ENCODE peak calls at places on chromosomes 11 and 22, in four cellular contexts. W, B, G and N are unnamed samples. For H3K4me1, the result is how much of the 10 kb centered on the place peaks cover.

GRCh38 chr22:39080052-39080762 is 3.1 kb downstream of the APOBEC3G start:
- DNase-seq in W (no peak), B (no peak), G (no peak), N (no peak)

GRCh38 chr11:94376841-94377240 is 24.4 kb downstream of the GPR83 start:
- DNase-seq in W (no peak), B (no peak), G (no peak), N (no peak)

GRCh38 chr11:32012066-32012465 is 78.8 kb upstream of the RCN1 start:
- DNase-seq in W (no peak), B (no peak), G (no peak), N (no peak)

GRCh38 chr22:20568502-20569058 is 61.2 kb downstream of the MED15 start:
- DNase-seq in W (no peak), B (no peak), G (no peak), N (no peak)

GRCh38 chr11:86588566-86589090 is 83.8 kb downstream of the ME3 start:
- DNase-seq in W (no peak), B (no peak), G (no peak), N (no peak)

GRCh38 chr11:2513441-2513840 is 68.6 kb downstream of the KCNQ1 start:
- DNase-seq in W (no peak), B (no peak), G (no peak), N (no peak)

GRCh38 chr22:40326905-40327735 is 19.2 kb upstream of the ADSL start:
- DNase-seq in W (no peak), B (no peak), G (no peak), N (no peak)

GRCh38 chr11:35166369-35167360 is 27.7 kb downstream of the CD44 start:
- DNase-seq in W (no peak), B (no peak), G (no peak), N (no peak)

GRCh38 chr11:18721576-18722292 is 4.3 kb downstream of the IGSF22 start:
- DNase-seq in W (no peak), B (no peak), G (no peak), N (peak)

GRCh38 chr11:71500601-71501021 is 26.5 kb upstream of the KRTAP5-7 start:
- DNase-seq in W (no peak), B (no peak), G (no peak), N (no peak)

GRCh38 chr11:74474316-74474715 is 7.0 kb upstream of the KCNE3 start:
- DNase-seq in W (no peak), B (no peak), G (no peak), N (no peak)

GRCh38 chr11:15106201-15106965 is 8.3 kb upstream of the INSC start:
- DNase-seq in W (no peak), B (no peak), G (no peak), N (no peak)

GRCh38 chr11:132060546-132060945 is 690.1 kb downstream of the NTM start:
- DNase-seq in W (no peak), B (no peak), G (no peak), N (no peak)
- H3K4me1 ChIP-seq in W (under half), B (under half), G (under half), N (under half)

DNA sequence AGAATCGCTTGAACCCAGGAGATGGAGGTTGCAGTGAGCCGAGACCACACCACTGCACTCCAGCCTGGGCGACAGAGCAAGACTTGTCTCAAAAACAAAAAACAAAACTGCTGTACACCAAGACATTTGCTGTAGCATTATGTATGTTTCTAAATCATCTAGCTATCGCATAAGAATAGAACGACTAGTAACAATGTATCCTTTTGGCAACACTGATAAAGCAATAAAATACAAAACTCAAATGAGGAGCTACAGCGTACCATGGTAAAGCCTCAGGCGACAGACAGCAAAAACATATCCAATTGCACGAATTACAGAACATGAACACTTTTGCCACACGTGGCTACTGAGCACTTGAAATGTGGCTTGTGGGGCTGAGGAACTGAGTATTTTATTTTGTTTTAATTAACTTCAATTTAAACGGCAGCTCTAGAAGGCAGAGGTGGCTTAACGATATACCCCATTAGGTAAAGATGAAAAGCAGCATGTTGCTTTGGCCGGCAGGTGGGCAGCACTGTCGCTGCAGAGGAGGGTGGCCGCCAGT is 2.3 kb downstream of the TUBGCP6 start:
- DNase-seq in W (no peak), B (no peak), G (no peak), N (no peak)
- TF ChIP-seq YY1 in W (no peak), B (no peak), G (no peak), N (no peak)

GRCh38 chr22:45460288-45461109 is 42.2 kb upstream of the FBLN1 start:
- DNase-seq in W (no peak), B (no peak), G (no peak), N (no peak)
- TF ChIP-seq SUZ12 in W (no peak), B (no peak), G (no peak), N (no peak)

GRCh38 chr11:66979336-66979980 is 4.4 kb downstream of the C11orf86 start:
- DNase-seq in W (no peak), B (no peak), G (no peak), N (no peak)
- H3K4me1 ChIP-seq in W (under half), B (under half), G (under half), N (under half)

DNA sequence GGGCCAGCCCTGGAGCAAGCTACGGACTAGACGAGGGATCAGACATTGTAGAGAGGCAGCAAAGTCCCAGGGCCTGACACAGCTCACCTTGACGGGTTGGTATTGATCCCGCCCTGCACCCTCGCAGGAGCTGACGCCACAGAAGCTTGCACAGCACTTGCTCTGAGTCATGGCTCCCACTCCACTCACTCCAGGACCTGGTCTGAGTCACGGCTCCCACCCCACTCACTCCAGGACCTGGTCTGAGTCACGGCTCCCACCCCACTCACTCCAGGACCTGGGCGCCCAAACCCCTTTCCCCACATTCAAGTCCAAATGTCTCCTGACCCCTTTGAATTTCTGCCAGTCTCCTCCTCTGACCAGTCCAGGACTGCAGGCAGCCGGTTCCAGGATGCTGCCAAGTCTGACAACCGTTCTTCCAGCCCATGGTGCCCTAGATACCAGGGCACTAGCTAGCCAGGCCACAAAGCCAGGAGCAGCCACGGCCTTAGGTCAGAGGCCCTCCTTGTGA is 6.0 kb upstream of the PNPLA5 start:
- DNase-seq in W (no peak), B (no peak), G (no peak), N (no peak)
- TF ChIP-seq YY1 in W (no peak), B (no peak), G (no peak), N (no peak)

DNA sequence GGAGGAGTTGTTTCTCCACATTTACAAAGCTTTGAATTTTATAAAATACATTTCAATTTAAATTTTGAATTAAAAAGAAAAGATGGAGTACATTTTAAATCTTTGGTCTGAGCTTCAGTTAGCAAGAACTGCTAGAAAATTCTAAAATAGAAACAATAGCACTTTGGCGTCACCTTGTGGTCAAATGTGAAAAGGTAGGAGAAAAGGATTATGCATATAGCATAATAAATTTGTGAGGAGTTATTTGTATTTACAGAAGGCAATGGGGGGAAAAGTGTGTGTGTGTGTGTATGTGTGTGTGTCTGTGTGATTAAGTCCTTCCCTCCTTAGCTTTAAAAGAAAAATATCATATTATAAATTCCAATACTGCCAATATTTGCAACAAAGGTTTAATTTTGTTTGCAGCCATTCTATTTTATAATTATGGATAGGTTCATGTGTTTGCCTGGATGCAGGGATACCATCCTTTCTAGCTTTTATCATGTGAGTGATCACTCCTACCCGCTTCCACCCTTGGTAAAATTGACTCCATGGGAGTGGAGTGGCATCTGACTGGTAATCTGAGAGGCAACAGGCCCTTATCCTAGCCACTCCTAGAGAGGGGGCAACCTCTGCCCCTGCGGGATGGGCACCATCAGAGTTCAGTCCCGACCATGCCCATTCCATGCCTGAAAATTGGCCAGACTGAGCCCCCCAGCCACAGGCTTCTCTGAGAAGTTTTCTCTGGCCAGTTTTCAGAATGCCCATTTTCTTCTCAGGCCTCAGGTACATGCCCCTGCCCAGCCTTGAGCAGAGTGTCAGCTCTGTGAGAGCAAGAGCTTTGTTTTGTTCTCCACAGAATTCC is 13.6 kb upstream of the LGR4 start:
- DNase-seq in W (no peak), B (peak), G (no peak), N (no peak)
- TF ChIP-seq SUZ12 in W (no peak), B (no peak), G (no peak), N (no peak)